ENCODE peak calls at places on chromosome 16, in four cellular contexts. D is HCT116, O is HepG2, P is SK-N-SH. S is an unnamed sample.
A peak's percentile ranks its signal among the peaks of the same experiment; 100 is the strongest.

GRCh38 chr16:71259086-71259485 is 28.6 kb upstream of the HYDIN start:
- DNase-seq in D (no peak), P (no peak), O (no peak), S (no peak)

GRCh38 chr16:23546778-23547177 is 10.4 kb downstream of the EARS2 start:
- DNase-seq in D (no peak), O (no peak), P (no peak), S (no peak)

GRCh38 chr16:49436181-49436580 is 62.6 kb downstream of the C16orf78 start:
- DNase-seq in O (no peak), D (no peak), P (no peak), S (no peak)

GRCh38 chr16:51430716-51431369 is 279.8 kb upstream of the SALL1 start:
- DNase-seq in O (no peak), D (no peak), P (no peak), S (no peak)

GRCh38 chr16:85708338-85708737 is 19.6 kb upstream of the GINS2 start:
- DNase-seq in P (no peak), O (no peak), D (no peak), S (no peak)

GRCh38 chr16:84795338-84796053 is 24.3 kb upstream of the CRISPLD2 start:
- DNase-seq in D (no peak), P (no peak), O (no peak), S (no peak)

GRCh38 chr16:74608381-74608780 is 1.5 kb upstream of the GLG1 start:
- DNase-seq in D (no peak), P (no peak), O (no peak), S (no peak)

GRCh38 chr16:27400751-27401620 is 988 bp upstream of the IL21R start:
- DNase-seq in D (no peak), P (no peak), O (no peak), S (no peak)

GRCh38 chr16:69187891-69188451 is 1.0 kb downstream of the SNTB2 start:
- DNase-seq in P (no peak), D (no peak), O (peak; percentile 14), S (no peak)

GRCh38 chr16:11233727-11234376 is 22.2 kb downstream of the SOCS1 start:
- DNase-seq in P (no peak), O (no peak), D (no peak), S (no peak)

GRCh38 chr16:78444-79145 is 570 bp downstream of the MPG start:
- DNase-seq in P (no peak), D (no peak), O (no peak), S (peak; percentile 37)

GRCh38 chr16:12485425-12485824 is 318.3 kb downstream of the CPPED1 start:
- DNase-seq in P (no peak), D (no peak), O (no peak), S (no peak)

GRCh38 chr16:86794216-86794864 is 216.0 kb downstream of the FOXL1 start:
- DNase-seq in O (no peak), D (no peak), P (no peak), S (no peak)

GRCh38 chr16:58110590-58111330 is 18.4 kb downstream of the CFAP20 start:
- DNase-seq in D (no peak), O (no peak), P (peak; percentile 61), S (no peak)

GRCh38 chr16:72645526-72645925 is 402.4 kb downstream of the ZFHX3 start:
- DNase-seq in P (no peak), D (no peak), O (no peak), S (no peak)

GRCh38 chr16:11114366-11115164 is 141.4 kb downstream of the SOCS1 start:
- DNase-seq in O (no peak), D (no peak), P (no peak), S (no peak)

GRCh38 chr16:50506543-50506937 is 41.7 kb upstream of the NKD1 start:
- DNase-seq in D (no peak), O (no peak), P (no peak), S (no peak)

GRCh38 chr16:87658564-87659225 is 56.4 kb downstream of the JPH3 start:
- DNase-seq in O (no peak), P (no peak), D (no peak), S (no peak)

GRCh38 chr16:88720396-88720970 is 14.2 kb downstream of the CTU2 start:
- DNase-seq in D (no peak), P (no peak), O (no peak), S (no peak)

GRCh38 chr16:88722784-88723506 is 16.6 kb downstream of the CTU2 start:
- DNase-seq in O (no peak), D (no peak), P (peak; percentile 54), S (no peak)

GRCh38 chr16:88723507-88723887 is 17.2 kb downstream of the CTU2 start:
- DNase-seq in D (no peak), O (no peak), P (no peak), S (no peak)

GRCh38 chr16:88721236-88721635 is 14.9 kb downstream of the CTU2 start:
- DNase-seq in O (no peak), D (no peak), P (no peak), S (no peak)

GRCh38 chr16:88721815-88722755 is 15.8 kb downstream of the CTU2 start:
- DNase-seq in D (no peak), P (no peak), O (no peak), S (no peak)
- TF ChIP-seq JUND in D (no peak), P (no peak), O (no peak), S (no peak)

GRCh38 chr16:2061526-2061925 is 13.7 kb downstream of the TSC2 start:
- DNase-seq in O (no peak), D (no peak), P (no peak), S (no peak)
- TF ChIP-seq JUND in O (no peak), D (no peak), P (no peak), S (no peak)

GRCh38 chr16:90077757-90078593 is 844 bp upstream of the PRDM7 start:
- DNase-seq in P (peak; percentile 14), D (no peak), O (no peak), S (no peak)
- TF ChIP-seq JUND in P (no peak), D (no peak), O (no peak), S (no peak)

GRCh38 chr16:30534368-30535105 is at the start of gene ZNF747:
- DNase-seq in D (peak; percentile 70), O (peak; percentile 92), P (peak; percentile 95), S (peak; percentile 90)

GRCh38 chr16:30535106-30535776 is 583 bp upstream of the ZNF747 start:
- DNase-seq in D (no peak), P (no peak), O (no peak), S (no peak)

GRCh38 chr16:30533748-30534367 is 800 bp downstream of the ZNF747 start:
- DNase-seq in D (no peak), O (no peak), P (peak; percentile 50), S (no peak)

GRCh38 chr16:30533146-30533522 is 1.5 kb downstream of the ZNF747 start:
- DNase-seq in D (no peak), P (no peak), O (no peak), S (no peak)

DNA sequence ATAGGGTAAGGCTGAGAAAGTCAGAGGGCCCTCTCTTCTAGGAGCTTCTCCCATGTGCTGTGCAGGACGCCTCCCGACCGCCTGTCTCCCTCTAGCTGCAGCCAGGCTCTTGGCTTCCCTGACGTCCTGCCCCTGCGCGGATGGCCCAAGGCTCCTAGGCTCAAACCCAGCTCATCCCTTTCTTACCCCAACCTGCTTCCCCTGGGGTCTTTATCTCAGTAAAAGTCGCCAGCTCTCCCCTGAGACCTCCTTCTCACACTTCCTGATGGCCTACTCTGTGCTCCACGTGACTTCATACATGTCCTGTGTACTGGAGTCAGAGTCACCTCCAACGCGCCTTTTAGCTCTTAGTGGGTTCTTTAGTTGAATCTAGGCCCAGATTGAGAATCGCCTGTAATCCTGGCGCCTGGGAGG is 1.1 kb upstream of the ZNF747 start:
- DNase-seq in O (peak; percentile 76), P (peak; percentile 85), D (peak; percentile 31), S (peak; percentile 43)
- TF ChIP-seq JUND in O (no peak), P (no peak), D (no peak), S (no peak)

S was measured in T47D.